ENCODE peak calls at places on chromosomes 2 and 18, in five cellular contexts. One of them, this sample, is unnamed.

GRCh38 chr2:216565946-216566345 is 67.3 kb upstream of the IGFBP2 start:
- DNase-seq in sciatic nerve: no peak
- DNase-seq in GM12865: no peak
- DNase-seq in type B pancreatic cell: no peak
- DNase-seq in stimulated activated CD4-positive, alpha-beta T cell treated with anti-CD3 and anti-CD28 coated beads, TNF-alpha, amount 100 ng/mL, for 4 hours: no peak
- DNase-seq in this sample: no peak

GRCh38 chr2:18991177-18992168 is 366.9 kb downstream of the OSR1 start:
- DNase-seq in GM12865: no peak
- DNase-seq in sciatic nerve: peak
- DNase-seq in stimulated activated CD4-positive, alpha-beta T cell treated with anti-CD3 and anti-CD28 coated beads, TNF-alpha, amount 100 ng/mL, for 4 hours: no peak
- DNase-seq in type B pancreatic cell: no peak
- DNase-seq in this sample: peak

GRCh38 chr18:3966246-3966984 is 488.7 kb downstream of the DLGAP1 start:
- DNase-seq in GM12865: no peak
- DNase-seq in stimulated activated CD4-positive, alpha-beta T cell treated with anti-CD3 and anti-CD28 coated beads, TNF-alpha, amount 100 ng/mL, for 4 hours: no peak
- DNase-seq in type B pancreatic cell: no peak
- DNase-seq in sciatic nerve: no peak
- DNase-seq in this sample: no peak

GRCh38 chr2:52974127-52974526 is 793.5 kb upstream of the CHAC2 start:
- DNase-seq in type B pancreatic cell: no peak
- DNase-seq in sciatic nerve: no peak
- DNase-seq in GM12865: no peak
- DNase-seq in stimulated activated CD4-positive, alpha-beta T cell treated with anti-CD3 and anti-CD28 coated beads, TNF-alpha, amount 100 ng/mL, for 4 hours: no peak
- DNase-seq in this sample: no peak

GRCh38 chr2:4992226-4992625 is 700.0 kb upstream of the SOX11 start:
- DNase-seq in type B pancreatic cell: no peak
- DNase-seq in stimulated activated CD4-positive, alpha-beta T cell treated with anti-CD3 and anti-CD28 coated beads, TNF-alpha, amount 100 ng/mL, for 4 hours: no peak
- DNase-seq in GM12865: no peak
- DNase-seq in sciatic nerve: no peak
- DNase-seq in this sample: no peak

GRCh38 chr2:163471947-163472346 is 263.9 kb downstream of the FIGN start:
- DNase-seq in type B pancreatic cell: no peak
- DNase-seq in GM12865: no peak
- DNase-seq in sciatic nerve: no peak
- DNase-seq in stimulated activated CD4-positive, alpha-beta T cell treated with anti-CD3 and anti-CD28 coated beads, TNF-alpha, amount 100 ng/mL, for 4 hours: no peak
- DNase-seq in this sample: no peak

GRCh38 chr2:240865391-240865790 is 3.2 kb upstream of the AGXT start:
- DNase-seq in sciatic nerve: no peak
- DNase-seq in GM12865: no peak
- DNase-seq in stimulated activated CD4-positive, alpha-beta T cell treated with anti-CD3 and anti-CD28 coated beads, TNF-alpha, amount 100 ng/mL, for 4 hours: no peak
- DNase-seq in type B pancreatic cell: no peak
- DNase-seq in this sample: no peak

GRCh38 chr2:106977707-106978106 is 91.7 kb upstream of the ST6GAL2 start:
- DNase-seq in GM12865: no peak
- DNase-seq in type B pancreatic cell: no peak
- DNase-seq in sciatic nerve: no peak
- DNase-seq in stimulated activated CD4-positive, alpha-beta T cell treated with anti-CD3 and anti-CD28 coated beads, TNF-alpha, amount 100 ng/mL, for 4 hours: no peak
- DNase-seq in this sample: no peak

GRCh38 chr18:25685088-25685487 is 333.1 kb upstream of the ZNF521 start:
- DNase-seq in type B pancreatic cell: no peak
- DNase-seq in stimulated activated CD4-positive, alpha-beta T cell treated with anti-CD3 and anti-CD28 coated beads, TNF-alpha, amount 100 ng/mL, for 4 hours: no peak
- DNase-seq in sciatic nerve: no peak
- DNase-seq in GM12865: no peak
- DNase-seq in this sample: no peak

GRCh38 chr2:3504741-3505140 is 14.6 kb downstream of the ADI1 start:
- DNase-seq in type B pancreatic cell: no peak
- DNase-seq in sciatic nerve: no peak
- DNase-seq in GM12865: no peak
- DNase-seq in stimulated activated CD4-positive, alpha-beta T cell treated with anti-CD3 and anti-CD28 coated beads, TNF-alpha, amount 100 ng/mL, for 4 hours: no peak
- DNase-seq in this sample: no peak

GRCh38 chr2:69291004-69291650 is 95.9 kb downstream of the GFPT1 start:
- DNase-seq in type B pancreatic cell: no peak
- DNase-seq in sciatic nerve: no peak
- DNase-seq in stimulated activated CD4-positive, alpha-beta T cell treated with anti-CD3 and anti-CD28 coated beads, TNF-alpha, amount 100 ng/mL, for 4 hours: no peak
- DNase-seq in GM12865: no peak
- DNase-seq in this sample: no peak

GRCh38 chr2:29219374-29219773 is 104.2 kb downstream of the CLIP4 start:
- DNase-seq in type B pancreatic cell: no peak
- DNase-seq in sciatic nerve: no peak
- DNase-seq in GM12865: no peak
- DNase-seq in stimulated activated CD4-positive, alpha-beta T cell treated with anti-CD3 and anti-CD28 coated beads, TNF-alpha, amount 100 ng/mL, for 4 hours: no peak
- DNase-seq in this sample: peak

GRCh38 chr2:117470311-117471095 is 344.0 kb upstream of the DDX18 start:
- DNase-seq in stimulated activated CD4-positive, alpha-beta T cell treated with anti-CD3 and anti-CD28 coated beads, TNF-alpha, amount 100 ng/mL, for 4 hours: no peak
- DNase-seq in GM12865: peak
- DNase-seq in type B pancreatic cell: no peak
- DNase-seq in sciatic nerve: no peak
- DNase-seq in this sample: no peak

GRCh38 chr2:240852671-240853314 is 15.8 kb upstream of the AGXT start:
- DNase-seq in stimulated activated CD4-positive, alpha-beta T cell treated with anti-CD3 and anti-CD28 coated beads, TNF-alpha, amount 100 ng/mL, for 4 hours: no peak
- DNase-seq in type B pancreatic cell: no peak
- DNase-seq in sciatic nerve: no peak
- DNase-seq in GM12865: no peak
- DNase-seq in this sample: no peak

GRCh38 chr18:32754508-32755263 is 18.1 kb downstream of the KLHL14 start:
- DNase-seq in stimulated activated CD4-positive, alpha-beta T cell treated with anti-CD3 and anti-CD28 coated beads, TNF-alpha, amount 100 ng/mL, for 4 hours: no peak
- DNase-seq in GM12865: no peak
- DNase-seq in type B pancreatic cell: no peak
- DNase-seq in sciatic nerve: no peak
- DNase-seq in this sample: no peak

GRCh38 chr2:240686460-240686859 is 3.8 kb upstream of the AQP12B start:
- DNase-seq in stimulated activated CD4-positive, alpha-beta T cell treated with anti-CD3 and anti-CD28 coated beads, TNF-alpha, amount 100 ng/mL, for 4 hours: no peak
- DNase-seq in GM12865: peak
- DNase-seq in type B pancreatic cell: no peak
- DNase-seq in sciatic nerve: no peak
- DNase-seq in this sample: no peak

GRCh38 chr18:25992566-25992965 is 97.8 kb downstream of the SS18 start:
- DNase-seq in stimulated activated CD4-positive, alpha-beta T cell treated with anti-CD3 and anti-CD28 coated beads, TNF-alpha, amount 100 ng/mL, for 4 hours: no peak
- DNase-seq in sciatic nerve: no peak
- DNase-seq in GM12865: no peak
- DNase-seq in type B pancreatic cell: no peak
- DNase-seq in this sample: no peak

GRCh38 chr2:203685081-203685621 is 21.3 kb upstream of the CD28 start:
- DNase-seq in GM12865: no peak
- DNase-seq in stimulated activated CD4-positive, alpha-beta T cell treated with anti-CD3 and anti-CD28 coated beads, TNF-alpha, amount 100 ng/mL, for 4 hours: no peak
- DNase-seq in type B pancreatic cell: no peak
- DNase-seq in sciatic nerve: no peak
- DNase-seq in this sample: no peak